ENCODE peak calls at places on chromosomes 4 and X, in nine cellular contexts. One of them, this sample, is unnamed. For H3K4me1, the result is how much of the 10 kb centered on the place peaks cover.

GRCh38 chr4:28278676-28279075 is 1418.0 kb downstream of the STIM2 start:
- DNase-seq in testis: no peak
- DNase-seq in GM23338: no peak
- DNase-seq in iPS DF 6.9: no peak
- DNase-seq in hepatocyte: no peak
- DNase-seq in neural progenitor cell: no peak
- DNase-seq in tibial nerve: no peak
- DNase-seq in pancreas: no peak
- DNase-seq in effector memory CD4-positive, alpha-beta T cell: no peak
- DNase-seq in this sample: no peak

GRCh38 chr4:6109842-6110560 is 90.3 kb downstream of the JAKMIP1 start:
- DNase-seq in testis: peak
- DNase-seq in GM23338: peak
- DNase-seq in iPS DF 6.9: peak
- DNase-seq in hepatocyte: peak
- DNase-seq in neural progenitor cell: peak
- DNase-seq in tibial nerve: no peak
- DNase-seq in pancreas: no peak
- DNase-seq in effector memory CD4-positive, alpha-beta T cell: no peak
- DNase-seq in this sample: no peak

GRCh38 chrX:130741584-130741983 is 161.4 kb downstream of the ENOX2 start:
- DNase-seq in testis: no peak
- DNase-seq in GM23338: no peak
- DNase-seq in iPS DF 6.9: no peak
- DNase-seq in hepatocyte: no peak
- DNase-seq in neural progenitor cell: no peak
- DNase-seq in tibial nerve: no peak
- DNase-seq in pancreas: no peak
- DNase-seq in effector memory CD4-positive, alpha-beta T cell: no peak
- DNase-seq in this sample: no peak

GRCh38 chr4:10143171-10143570 is 26.6 kb upstream of the WDR1 start:
- DNase-seq in testis: no peak
- DNase-seq in GM23338: no peak
- DNase-seq in iPS DF 6.9: no peak
- DNase-seq in hepatocyte: no peak
- DNase-seq in neural progenitor cell: no peak
- DNase-seq in tibial nerve: no peak
- DNase-seq in pancreas: no peak
- DNase-seq in effector memory CD4-positive, alpha-beta T cell: no peak
- DNase-seq in this sample: no peak

GRCh38 chr4:80094191-80094590 is 21.2 kb upstream of the ANTXR2 start:
- DNase-seq in testis: no peak
- DNase-seq in GM23338: no peak
- DNase-seq in iPS DF 6.9: no peak
- DNase-seq in hepatocyte: no peak
- DNase-seq in neural progenitor cell: no peak
- DNase-seq in tibial nerve: no peak
- DNase-seq in pancreas: no peak
- DNase-seq in effector memory CD4-positive, alpha-beta T cell: no peak
- DNase-seq in this sample: peak

GRCh38 chr4:183395395-183395794 is 49.0 kb upstream of the CDKN2AIP start:
- DNase-seq in testis: no peak
- DNase-seq in GM23338: no peak
- DNase-seq in iPS DF 6.9: no peak
- DNase-seq in hepatocyte: no peak
- DNase-seq in neural progenitor cell: no peak
- DNase-seq in tibial nerve: no peak
- DNase-seq in pancreas: no peak
- DNase-seq in effector memory CD4-positive, alpha-beta T cell: no peak
- DNase-seq in this sample: no peak

GRCh38 chrX:40145001-40145631 is 47.4 kb upstream of the BCOR start:
- DNase-seq in testis: no peak
- DNase-seq in GM23338: peak
- DNase-seq in iPS DF 6.9: no peak
- DNase-seq in hepatocyte: no peak
- DNase-seq in neural progenitor cell: peak
- DNase-seq in tibial nerve: no peak
- DNase-seq in pancreas: no peak
- DNase-seq in effector memory CD4-positive, alpha-beta T cell: no peak
- DNase-seq in this sample: no peak

GRCh38 chr4:7461171-7461570 is 26.4 kb upstream of the PSAPL1 start:
- DNase-seq in testis: no peak
- DNase-seq in GM23338: peak
- DNase-seq in iPS DF 6.9: no peak
- DNase-seq in hepatocyte: no peak
- DNase-seq in neural progenitor cell: peak
- DNase-seq in tibial nerve: no peak
- DNase-seq in pancreas: no peak
- DNase-seq in effector memory CD4-positive, alpha-beta T cell: no peak
- DNase-seq in this sample: no peak

GRCh38 chrX:148385471-148385870 is 114.9 kb upstream of the AFF2 start:
- DNase-seq in testis: no peak
- DNase-seq in GM23338: no peak
- DNase-seq in iPS DF 6.9: no peak
- DNase-seq in hepatocyte: no peak
- DNase-seq in neural progenitor cell: no peak
- DNase-seq in tibial nerve: no peak
- DNase-seq in pancreas: no peak
- DNase-seq in effector memory CD4-positive, alpha-beta T cell: no peak
- DNase-seq in this sample: no peak

GRCh38 chr4:92182006-92182735 is 121.6 kb upstream of the GRID2 start:
- DNase-seq in testis: peak
- DNase-seq in GM23338: no peak
- DNase-seq in iPS DF 6.9: no peak
- DNase-seq in hepatocyte: no peak
- DNase-seq in neural progenitor cell: no peak
- DNase-seq in tibial nerve: no peak
- DNase-seq in pancreas: no peak
- DNase-seq in effector memory CD4-positive, alpha-beta T cell: no peak
- DNase-seq in this sample: no peak

GRCh38 chrX:135737361-135738071 is 24.1 kb downstream of the CT45A1 start:
- DNase-seq in testis: no peak
- DNase-seq in GM23338: peak
- DNase-seq in iPS DF 6.9: no peak
- DNase-seq in hepatocyte: no peak
- DNase-seq in neural progenitor cell: no peak
- DNase-seq in tibial nerve: no peak
- DNase-seq in pancreas: no peak
- DNase-seq in effector memory CD4-positive, alpha-beta T cell: no peak
- DNase-seq in this sample: peak

GRCh38 chr4:48967626-48968025 is 18.4 kb upstream of the CWH43 start:
- DNase-seq in testis: no peak
- DNase-seq in GM23338: peak
- DNase-seq in iPS DF 6.9: no peak
- DNase-seq in hepatocyte: no peak
- DNase-seq in neural progenitor cell: peak
- DNase-seq in tibial nerve: no peak
- DNase-seq in pancreas: no peak
- DNase-seq in effector memory CD4-positive, alpha-beta T cell: no peak
- DNase-seq in this sample: no peak

DNA sequence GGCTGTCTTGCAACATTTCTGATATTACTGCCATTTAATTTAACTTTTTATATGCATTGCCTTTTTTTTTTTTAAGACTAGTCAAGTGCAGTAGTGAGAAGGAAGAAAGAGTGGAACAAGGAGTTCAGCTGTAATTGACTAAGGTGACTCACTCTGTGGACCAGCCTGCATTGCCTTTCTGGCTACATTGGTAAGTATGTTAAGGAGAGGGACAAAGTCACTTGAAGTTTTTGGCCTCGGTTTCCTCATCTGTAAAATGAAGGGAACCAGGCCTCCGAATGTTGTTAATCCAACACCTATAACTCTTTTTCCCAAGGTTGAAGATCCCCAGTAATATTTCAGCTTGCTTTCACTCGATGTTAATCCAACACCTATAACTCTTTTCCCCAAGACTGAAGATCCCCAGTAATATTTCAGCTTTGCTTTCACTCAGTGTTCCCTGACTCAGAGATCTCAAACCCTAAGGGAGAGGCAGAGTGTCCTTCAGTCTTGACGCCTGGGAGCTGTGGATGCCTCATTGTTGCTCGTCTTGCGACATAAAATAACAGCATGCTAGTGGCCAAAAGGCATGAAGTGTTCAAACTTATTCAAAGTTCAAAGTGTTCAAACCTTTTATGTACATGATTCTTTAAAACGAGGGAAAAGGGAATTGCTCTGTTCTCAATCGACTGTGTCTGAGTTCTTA is 102.0 kb downstream of the SORBS2 start:
- DNase-seq in testis: no peak
- DNase-seq in GM23338: no peak
- DNase-seq in iPS DF 6.9: no peak
- DNase-seq in hepatocyte: no peak
- DNase-seq in neural progenitor cell: no peak
- DNase-seq in tibial nerve: no peak
- DNase-seq in pancreas: no peak
- DNase-seq in effector memory CD4-positive, alpha-beta T cell: no peak
- DNase-seq in this sample: peak
- H3K4me1 ChIP-seq in testis: under half
- H3K4me1 ChIP-seq in GM23338: under half
- H3K4me1 ChIP-seq in iPS DF 6.9: under half
- H3K4me1 ChIP-seq in hepatocyte: under half
- H3K4me1 ChIP-seq in neural progenitor cell: under half
- H3K4me1 ChIP-seq in tibial nerve: under half
- H3K4me1 ChIP-seq in pancreas: under half
- H3K4me1 ChIP-seq in effector memory CD4-positive, alpha-beta T cell: under half
- H3K4me1 ChIP-seq in this sample: under half

DNA sequence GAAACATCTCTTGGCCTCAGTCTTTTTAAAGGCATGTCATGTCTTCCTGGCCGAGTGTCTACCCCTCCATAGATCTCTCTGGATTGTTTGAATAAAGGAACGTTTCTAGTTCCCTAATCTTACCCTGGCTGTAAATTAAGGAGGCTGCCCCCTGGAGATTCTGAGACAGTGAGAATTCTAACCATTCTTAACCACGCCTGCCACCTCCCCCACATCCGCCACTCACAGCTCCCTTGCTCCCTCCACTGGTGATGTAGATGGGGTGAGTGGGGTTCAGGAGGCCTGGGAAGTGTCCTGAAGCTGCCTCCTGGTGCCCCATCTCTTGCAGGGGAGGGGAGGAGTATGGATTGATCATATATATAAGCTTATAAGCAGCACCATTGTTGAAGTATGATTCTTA is 48.0 kb upstream of the TRIM2 start:
- DNase-seq in testis: no peak
- DNase-seq in GM23338: peak
- DNase-seq in iPS DF 6.9: no peak
- DNase-seq in hepatocyte: no peak
- DNase-seq in neural progenitor cell: peak
- DNase-seq in tibial nerve: no peak
- DNase-seq in pancreas: no peak
- DNase-seq in effector memory CD4-positive, alpha-beta T cell: no peak
- DNase-seq in this sample: no peak
- H3K27ac ChIP-seq in testis: no peak
- H3K27ac ChIP-seq in GM23338: no peak
- H3K27ac ChIP-seq in iPS DF 6.9: no peak
- H3K27ac ChIP-seq in hepatocyte: no peak
- H3K27ac ChIP-seq in neural progenitor cell: no peak
- H3K27ac ChIP-seq in tibial nerve: no peak
- H3K27ac ChIP-seq in pancreas: no peak
- H3K27ac ChIP-seq in effector memory CD4-positive, alpha-beta T cell: no peak
- H3K27ac ChIP-seq in this sample: no peak

GRCh38 chr4:3471098-3471760 is 8.1 kb downstream of the DOK7 start:
- DNase-seq in testis: no peak
- DNase-seq in GM23338: no peak
- DNase-seq in iPS DF 6.9: no peak
- DNase-seq in hepatocyte: no peak
- DNase-seq in neural progenitor cell: peak
- DNase-seq in tibial nerve: no peak
- DNase-seq in pancreas: no peak
- DNase-seq in effector memory CD4-positive, alpha-beta T cell: no peak
- DNase-seq in this sample: no peak
- H3K4me1 ChIP-seq in testis: under half
- H3K4me1 ChIP-seq in GM23338: under half
- H3K4me1 ChIP-seq in iPS DF 6.9: under half
- H3K4me1 ChIP-seq in hepatocyte: under half
- H3K4me1 ChIP-seq in neural progenitor cell: under half
- H3K4me1 ChIP-seq in tibial nerve: under half
- H3K4me1 ChIP-seq in pancreas: under half
- H3K4me1 ChIP-seq in effector memory CD4-positive, alpha-beta T cell: under half
- H3K4me1 ChIP-seq in this sample: under half

DNA sequence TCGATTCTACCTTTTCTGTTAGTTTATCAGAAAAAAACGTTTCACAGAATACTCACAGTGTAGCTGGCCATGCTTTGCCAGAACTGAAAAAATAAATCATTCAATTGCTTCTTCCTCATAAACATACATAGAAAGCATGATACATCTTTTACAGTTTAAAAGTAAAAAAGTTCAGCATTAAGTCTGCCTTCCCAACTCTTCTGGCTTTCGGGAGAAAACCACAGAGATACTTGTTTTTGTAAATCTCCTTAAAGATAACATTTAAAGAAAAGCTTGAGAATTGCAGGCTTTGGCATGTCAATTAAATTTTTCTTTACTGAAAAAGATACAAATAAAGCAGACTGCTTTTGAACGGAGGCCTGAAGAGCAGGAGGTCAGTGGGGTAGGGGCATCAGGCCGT is 66.8 kb downstream of the SEC24D start:
- DNase-seq in testis: no peak
- DNase-seq in GM23338: no peak
- DNase-seq in iPS DF 6.9: no peak
- DNase-seq in hepatocyte: no peak
- DNase-seq in neural progenitor cell: no peak
- DNase-seq in tibial nerve: no peak
- DNase-seq in pancreas: no peak
- DNase-seq in effector memory CD4-positive, alpha-beta T cell: no peak
- DNase-seq in this sample: no peak
- H3K27ac ChIP-seq in testis: peak
- H3K27ac ChIP-seq in GM23338: no peak
- H3K27ac ChIP-seq in iPS DF 6.9: no peak
- H3K27ac ChIP-seq in hepatocyte: peak
- H3K27ac ChIP-seq in neural progenitor cell: no peak
- H3K27ac ChIP-seq in tibial nerve: peak
- H3K27ac ChIP-seq in pancreas: no peak
- H3K27ac ChIP-seq in effector memory CD4-positive, alpha-beta T cell: no peak
- H3K27ac ChIP-seq in this sample: peak

GRCh38 chrX:44876767-44877166 is 3.8 kb downstream of the KDM6A start:
- DNase-seq in testis: no peak
- DNase-seq in GM23338: no peak
- DNase-seq in iPS DF 6.9: no peak
- DNase-seq in hepatocyte: no peak
- DNase-seq in neural progenitor cell: no peak
- DNase-seq in tibial nerve: no peak
- DNase-seq in pancreas: no peak
- DNase-seq in effector memory CD4-positive, alpha-beta T cell: no peak
- DNase-seq in this sample: no peak
- H3K4me1 ChIP-seq in testis: under half
- H3K4me1 ChIP-seq in GM23338: under half
- H3K4me1 ChIP-seq in iPS DF 6.9: under half
- H3K4me1 ChIP-seq in hepatocyte: under half
- H3K4me1 ChIP-seq in neural progenitor cell: under half
- H3K4me1 ChIP-seq in tibial nerve: under half
- H3K4me1 ChIP-seq in pancreas: under half
- H3K4me1 ChIP-seq in effector memory CD4-positive, alpha-beta T cell: under half
- H3K4me1 ChIP-seq in this sample: under half

GRCh38 chr4:153217440-153217839 is 13.2 kb downstream of the TRIM2 start:
- DNase-seq in testis: no peak
- DNase-seq in GM23338: no peak
- DNase-seq in iPS DF 6.9: no peak
- DNase-seq in hepatocyte: no peak
- DNase-seq in neural progenitor cell: no peak
- DNase-seq in tibial nerve: no peak
- DNase-seq in pancreas: no peak
- DNase-seq in effector memory CD4-positive, alpha-beta T cell: no peak
- DNase-seq in this sample: no peak
- H3K27ac ChIP-seq in testis: no peak
- H3K27ac ChIP-seq in GM23338: no peak
- H3K27ac ChIP-seq in iPS DF 6.9: no peak
- H3K27ac ChIP-seq in hepatocyte: no peak
- H3K27ac ChIP-seq in neural progenitor cell: no peak
- H3K27ac ChIP-seq in tibial nerve: no peak
- H3K27ac ChIP-seq in pancreas: no peak
- H3K27ac ChIP-seq in effector memory CD4-positive, alpha-beta T cell: no peak
- H3K27ac ChIP-seq in this sample: no peak

GRCh38 chr4:99200148-99200547 is 18.9 kb downstream of the ADH6 start:
- DNase-seq in testis: no peak
- DNase-seq in GM23338: no peak
- DNase-seq in iPS DF 6.9: no peak
- DNase-seq in hepatocyte: no peak
- DNase-seq in neural progenitor cell: no peak
- DNase-seq in tibial nerve: no peak
- DNase-seq in pancreas: no peak
- DNase-seq in effector memory CD4-positive, alpha-beta T cell: no peak
- DNase-seq in this sample: no peak
- H3K4me1 ChIP-seq in testis: under half
- H3K4me1 ChIP-seq in GM23338: under half
- H3K4me1 ChIP-seq in iPS DF 6.9: under half
- H3K4me1 ChIP-seq in hepatocyte: under half
- H3K4me1 ChIP-seq in neural progenitor cell: under half
- H3K4me1 ChIP-seq in tibial nerve: under half
- H3K4me1 ChIP-seq in pancreas: under half
- H3K4me1 ChIP-seq in effector memory CD4-positive, alpha-beta T cell: under half
- H3K4me1 ChIP-seq in this sample: under half